ENCODE peak calls at places on chromosome 2, in five cellular contexts. I is A549, S is HepG2, W is uterus, R is body of pancreas. P is an unnamed sample.

GRCh38 chr2:8761529-8762164 is 75.8 kb downstream of the KIDINS220 start:
- DNase-seq in I (peak; percentile 56), S (peak; percentile 36), W (no peak), R (no peak), P (no peak)

GRCh38 chr2:150133623-150134022 is 353.8 kb downstream of the RND3 start:
- DNase-seq in I (peak; percentile 96), S (peak; percentile 56), W (no peak), R (peak; percentile 8), P (no peak)

GRCh38 chr2:233980955-233981555 is 63.9 kb downstream of the TRPM8 start:
- DNase-seq in I (no peak), S (no peak), W (no peak), R (no peak), P (no peak)

GRCh38 chr2:167253025-167253424 is 364.7 kb downstream of the XIRP2 start:
- DNase-seq in I (no peak), S (peak; percentile 10), W (no peak), R (no peak), P (no peak)

GRCh38 chr2:231393149-231394131 is 2.1 kb upstream of the B3GNT7 start:
- DNase-seq in I (peak; percentile 24), S (peak; percentile 47), W (no peak), R (no peak), P (peak; percentile 43)

GRCh38 chr2:50042794-50043193 is 888.5 kb upstream of the FSHR start:
- DNase-seq in I (no peak), S (no peak), W (no peak), R (no peak), P (no peak)

GRCh38 chr2:216283038-216283900 is 89.0 kb downstream of the MARCHF4 start:
- DNase-seq in I (peak; percentile 31), S (peak; percentile 38), W (no peak), R (no peak), P (peak; percentile 6)

GRCh38 chr2:219968685-219969345 is 341.4 kb downstream of the SLC4A3 start:
- DNase-seq in I (peak; percentile 81), S (no peak), W (no peak), R (no peak), P (no peak)

GRCh38 chr2:121297217-121297830 is 12.3 kb upstream of the TFCP2L1 start:
- DNase-seq in I (peak; percentile 50), S (peak; percentile 41), W (no peak), R (peak; percentile 54), P (peak; percentile 55)

GRCh38 chr2:172613610-172614231 is 57.8 kb downstream of the PDK1 start:
- DNase-seq in I (no peak), S (no peak), W (no peak), R (no peak), P (no peak)

GRCh38 chr2:70808983-70809958 is 11.1 kb downstream of the CLEC4F start:
- DNase-seq in I (no peak), S (no peak), W (no peak), R (no peak), P (no peak)

GRCh38 chr2:46669996-46670793 is 190.8 kb downstream of the TMEM247 start:
- DNase-seq in I (peak; percentile 40), S (no peak), W (no peak), R (no peak), P (no peak)

GRCh38 chr2:13227543-13227942 is 510.8 kb downstream of the TRIB2 start:
- DNase-seq in I (no peak), S (no peak), W (no peak), R (no peak), P (no peak)

GRCh38 chr2:24830351-24830750 is 37.1 kb downstream of the CENPO start:
- DNase-seq in I (peak; percentile 64), S (no peak), W (no peak), R (no peak), P (no peak)

GRCh38 chr2:11532434-11533055 is 1.3 kb upstream of the GREB1 start:
- DNase-seq in I (no peak), S (no peak), W (peak; percentile 55), R (no peak), P (no peak)

GRCh38 chr2:27753744-27754588 is 17.6 kb upstream of the MRPL33 start:
- DNase-seq in I (peak; percentile 85), S (peak; percentile 79), W (peak; percentile 56), R (peak; percentile 87), P (peak; percentile 50)

GRCh38 chr2:5538717-5539116 is 153.5 kb upstream of the SOX11 start:
- DNase-seq in I (no peak), S (no peak), W (no peak), R (no peak), P (no peak)

GRCh38 chr2:207115715-207116364 is 49.9 kb downstream of the KLF7 start:
- DNase-seq in I (no peak), S (no peak), W (peak; percentile 31), R (no peak), P (no peak)

GRCh38 chr2:241842620-241843211 is 16.0 kb downstream of the PDCD1 start:
- DNase-seq in I (no peak), S (no peak), W (peak; percentile 32), R (peak; percentile 61), P (peak; percentile 22)

GRCh38 chr2:168457177-168457905 is 1.3 kb downstream of the CERS6 start:
- DNase-seq in I (no peak), S (no peak), W (no peak), R (no peak), P (no peak)

GRCh38 chr2:33529771-33530481 is 53.5 kb downstream of the RASGRP3 start:
- DNase-seq in I (peak; percentile 48), S (no peak), W (no peak), R (no peak), P (no peak)

GRCh38 chr2:47237375-47238357 is 82.6 kb upstream of the STPG4 start:
- DNase-seq in I (no peak), S (no peak), W (peak; percentile 75), R (no peak), P (peak; percentile 17)

GRCh38 chr2:158297606-158298005 is 158.9 kb downstream of the CCDC148 start:
- DNase-seq in I (no peak), S (no peak), W (no peak), R (no peak), P (no peak)

GRCh38 chr2:43218221-43218549 is 8.2 kb downstream of the ZFP36L2 start:
- DNase-seq in I (no peak), S (no peak), W (no peak), R (no peak), P (peak; percentile 71)

GRCh38 chr2:241907171-241907570 is 37.6 kb downstream of the RTP5 start:
- DNase-seq in I (no peak), S (no peak), W (no peak), R (no peak), P (no peak)

GRCh38 chr2:128289439-128289838 is 29.2 kb downstream of the HS6ST1 start:
- DNase-seq in I (no peak), S (no peak), W (no peak), R (no peak), P (no peak)

GRCh38 chr2:236109061-236109460 is 59.1 kb downstream of the GBX2 start:
- DNase-seq in I (no peak), S (no peak), W (no peak), R (no peak), P (no peak)

DNA sequence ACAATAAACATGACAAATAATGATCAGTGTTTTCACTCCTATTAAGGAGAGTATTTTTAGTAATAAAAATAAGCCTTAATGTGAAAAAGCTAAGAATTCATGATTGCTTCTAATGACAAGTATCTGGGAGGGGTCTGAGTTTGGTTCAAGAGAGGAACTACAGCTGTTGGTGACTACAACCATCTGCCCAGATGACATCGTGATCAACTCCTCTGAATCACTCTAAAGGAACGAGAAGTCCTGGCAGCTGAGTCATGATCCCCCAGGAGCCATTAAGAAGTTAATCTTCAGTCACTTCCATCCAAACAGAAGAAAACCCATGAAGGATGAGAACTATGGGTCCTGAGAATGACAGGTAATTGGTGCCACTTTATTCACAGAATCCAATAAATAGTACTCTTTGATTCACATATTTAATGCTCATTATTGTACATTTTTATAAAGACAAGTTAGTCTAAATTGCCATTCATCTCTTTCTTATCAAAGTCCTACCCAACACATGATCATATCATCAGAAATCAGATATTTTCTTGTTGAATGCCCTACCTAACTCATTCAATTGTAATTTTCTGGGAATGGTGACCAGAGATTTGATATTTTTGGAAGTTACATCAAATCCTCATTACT is 6.8 kb downstream of the TFPI start:
- DNase-seq in I (peak; percentile 96), S (no peak), W (peak; percentile 54), R (peak; percentile 62), P (no peak)
- H3K4me1 ChIP-seq in I (peaks cover 86% of the 10 kb centered on the region), S (peaks cover 93% of the 10 kb centered on the region), W (no peaks in the 10 kb centered on the region), R (peaks cover 62% of the 10 kb centered on the region), P (no peaks in the 10 kb centered on the region)

DNA sequence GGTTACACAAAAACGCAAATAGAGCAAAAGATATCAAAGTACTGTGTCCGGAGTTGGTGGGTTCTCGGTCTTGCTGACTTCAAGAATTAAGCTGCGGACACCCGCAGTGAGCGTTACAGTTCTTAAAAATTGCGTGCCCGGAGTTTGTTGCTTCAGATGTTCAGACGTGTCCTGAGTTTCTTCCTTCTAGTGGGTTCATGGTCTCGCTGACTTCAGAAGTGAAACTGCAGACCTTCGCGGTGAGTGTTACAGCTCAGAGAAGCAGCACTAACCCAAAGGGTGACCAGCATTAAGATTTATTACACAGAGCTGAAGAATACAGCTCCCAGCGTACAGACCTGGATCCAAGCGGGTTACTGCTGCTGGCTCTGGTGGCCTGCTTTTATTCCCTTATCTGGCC is 125.7 kb upstream of the TWIST2 start:
- DNase-seq in I (no peak), S (no peak), W (no peak), R (no peak), P (no peak)
- TF ChIP-seq POLR2A in I (no peak), S (no peak), W (no peak), R (no peak), P (no peak)

GRCh38 chr2:101733257-101733993 is 35.9 kb downstream of the MAP4K4 start:
- DNase-seq in I (no peak), S (peak; percentile 94), W (no peak), R (no peak), P (no peak)
- H3K27ac ChIP-seq in I (no peak overlapping the region), S (peak overlapping the region; percentile 90), W (no peak overlapping the region), R (no peak overlapping the region), P (no peak overlapping the region)

DNA sequence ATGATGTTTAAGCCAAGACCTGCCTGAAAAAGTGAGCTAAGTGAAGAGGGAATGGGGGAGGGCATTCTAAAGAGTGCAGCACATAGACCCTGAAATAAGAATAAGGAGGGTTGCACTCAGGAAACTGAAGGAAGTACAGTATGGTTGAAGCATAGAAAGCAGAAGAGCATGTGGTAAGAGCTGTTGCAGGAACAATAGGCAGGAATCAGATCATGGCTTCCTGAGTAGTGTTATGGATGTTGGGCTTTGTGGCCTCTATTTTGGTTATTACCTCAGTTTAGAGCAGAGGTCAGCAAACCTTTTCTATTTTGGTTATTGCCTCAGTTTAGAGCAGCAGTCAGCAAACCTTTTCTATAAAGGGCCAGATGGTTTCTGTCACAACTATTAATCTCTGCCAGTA is 91.2 kb upstream of the MYO3B start:
- DNase-seq in I (no peak), S (no peak), W (no peak), R (no peak), P (no peak)
- H3K4me1 ChIP-seq in I (no peaks in the 10 kb centered on the region), S (peaks cover 5% of the 10 kb centered on the region), W (no peaks in the 10 kb centered on the region), R (no peaks in the 10 kb centered on the region), P (no peaks in the 10 kb centered on the region)

DNA sequence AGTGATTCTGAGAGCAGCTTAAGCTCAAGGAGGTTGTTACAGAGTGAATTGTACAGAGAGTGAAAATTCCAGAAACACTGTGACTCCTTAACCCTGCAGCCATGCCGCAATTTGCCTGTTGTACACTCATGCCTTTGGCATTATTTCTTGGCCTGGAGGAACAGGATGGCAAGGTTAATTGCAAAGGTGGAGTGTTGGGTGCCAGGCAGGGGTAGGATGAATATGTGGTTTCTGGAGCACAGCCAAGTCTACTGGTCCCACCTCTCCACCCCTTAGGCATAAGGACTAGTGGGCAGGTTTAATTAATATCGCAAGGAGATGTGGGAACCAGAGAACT is 250.2 kb downstream of the LRRTM1 start:
- DNase-seq in I (no peak), S (no peak), W (no peak), R (no peak), P (no peak)
- TF ChIP-seq POLR2A in I (no peak), S (no peak), W (no peak), R (no peak), P (no peak)

P was measured in thyroid gland.